ENCODE peak calls at places on chromosome 18, in ten cellular contexts. F is heart left ventricle, R is adrenal gland, O is endothelial cell of umbilical vein, Z is IMR-90, L is A549, K is testis, J is GM12891, E is Peyer's patch, N is K562. U is an unnamed sample.

GRCh38 chr18:77478619-77479018 is 229.0 kb downstream of the GALR1 start:
- DNase-seq in O (no peak), J (no peak), E (no peak), N (no peak), K (peak; percentile 34), Z (no peak), F (no peak), L (no peak), R (peak; percentile 41), U (no peak)

GRCh38 chr18:48410095-48410920 is 1.1 kb upstream of the ZBTB7C start:
- DNase-seq in E (peak; percentile 35), K (peak; percentile 96), J (peak; percentile 79), O (peak; percentile 84), N (peak; percentile 97), F (peak; percentile 96), Z (peak; percentile 72), R (peak; percentile 96), L (peak; percentile 80), U (peak; percentile 78)

GRCh38 chr18:39969813-39970494 is 1985.1 kb upstream of the PIK3C3 start:
- DNase-seq in F (no peak), J (no peak), E (no peak), K (no peak), N (no peak), Z (no peak), L (no peak), O (peak; percentile 97), R (no peak), U (no peak)

GRCh38 chr18:32759768-32760167 is 13.1 kb downstream of the KLHL14 start:
- DNase-seq in L (no peak), O (no peak), K (no peak), R (no peak), N (no peak), F (no peak), E (no peak), J (no peak), Z (no peak), U (no peak)

GRCh38 chr18:60838677-60839076 is 466.1 kb upstream of the MC4R start:
- DNase-seq in O (peak; percentile 94), J (no peak), L (no peak), K (no peak), R (no peak), Z (no peak), E (no peak), N (no peak), F (no peak), U (no peak)

GRCh38 chr18:12307251-12307736 is 747 bp upstream of the TUBB6 start:
- DNase-seq in E (no peak), R (peak; percentile 32), N (no peak), J (no peak), L (no peak), O (peak; percentile 74), K (peak; percentile 62), Z (peak; percentile 76), F (peak; percentile 75), U (no peak)

GRCh38 chr18:40152859-40153258 is 1802.2 kb upstream of the PIK3C3 start:
- DNase-seq in L (no peak), O (no peak), J (no peak), R (no peak), K (no peak), N (no peak), E (no peak), F (no peak), Z (no peak), U (no peak)

GRCh38 chr18:44781890-44782289 is 101.2 kb downstream of the SETBP1 start:
- DNase-seq in L (no peak), N (no peak), E (no peak), F (no peak), R (no peak), J (no peak), K (no peak), O (peak; percentile 48), Z (peak; percentile 28), U (no peak)

GRCh38 chr18:3455938-3456685 is 6.1 kb downstream of the TGIF1 start:
- DNase-seq in Z (peak; percentile 54), E (no peak), F (no peak), O (no peak), R (no peak), J (no peak), L (peak; percentile 68), K (no peak), N (no peak), U (no peak)

GRCh38 chr18:31931886-31932240 is 11.1 kb downstream of the TRAPPC8 start:
- DNase-seq in R (no peak), E (no peak), N (no peak), F (no peak), K (no peak), L (no peak), O (no peak), J (no peak), Z (no peak), U (no peak)

GRCh38 chr18:6963452-6964097 is 154.0 kb downstream of the LAMA1 start:
- DNase-seq in O (no peak), E (no peak), F (no peak), R (no peak), J (no peak), K (no peak), Z (no peak), L (no peak), N (no peak), U (no peak)

GRCh38 chr18:58862851-58863538 is 1.7 kb upstream of the ZNF532 start:
- DNase-seq in F (peak; percentile 68), N (no peak), E (peak; percentile 41), O (peak; percentile 55), K (peak; percentile 41), L (peak; percentile 45), Z (peak; percentile 62), R (peak; percentile 21), J (peak; percentile 49), U (peak; percentile 26)
- TF ChIP-seq POLR2A in F (no peak), N (no peak), E (no peak), O (no peak), K (no peak), L (no peak), Z (peak; percentile 46), R (no peak), J (no peak), U (no peak)

DNA sequence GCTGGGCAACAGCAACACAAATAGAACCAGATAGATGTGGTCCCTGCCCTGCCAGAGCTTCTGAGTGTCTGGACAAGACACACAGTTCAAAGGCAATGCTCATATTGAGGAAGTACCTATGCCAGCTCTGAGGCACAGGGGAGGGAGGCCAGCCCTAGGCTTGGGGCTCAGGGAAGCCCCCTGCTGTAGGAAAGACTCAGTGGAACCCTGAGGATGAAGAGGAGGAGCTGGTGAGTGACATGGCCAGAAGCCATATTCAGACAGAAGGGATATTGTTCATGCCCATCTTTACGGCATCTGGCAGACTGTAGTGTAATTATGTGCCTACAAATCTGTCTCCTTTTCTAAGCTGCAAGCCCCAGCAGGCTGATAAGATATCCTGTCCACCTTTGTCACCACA is 8.8 kb downstream of the SIGLEC15 start:
- DNase-seq in O (no peak), N (no peak), L (no peak), E (no peak), F (no peak), R (no peak), J (no peak), K (no peak), Z (no peak), U (no peak)
- TF ChIP-seq POLR2A in O (no peak), N (no peak), L (no peak), E (no peak), F (no peak), R (no peak), J (no peak), K (no peak), Z (no peak), U (no peak)

DNA sequence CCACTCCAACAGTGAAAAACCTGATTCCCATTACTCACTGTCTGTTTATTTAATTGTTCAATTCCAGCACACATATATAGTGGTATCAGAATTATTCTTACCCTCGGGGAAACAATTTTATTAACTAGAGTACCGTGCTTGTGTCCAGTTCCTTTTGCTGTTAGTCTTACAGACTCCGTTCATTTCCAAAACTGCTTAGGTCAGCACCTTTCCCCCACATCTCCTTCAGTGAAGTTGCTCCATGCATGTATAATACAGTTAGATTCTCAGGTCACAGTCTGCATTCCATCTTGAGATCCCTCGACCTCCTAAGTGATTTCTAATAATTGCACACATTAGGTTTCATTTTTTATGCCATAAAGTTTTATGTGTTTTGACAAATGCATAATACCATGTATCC is 56.3 kb upstream of the ZNF521 start:
- DNase-seq in N (no peak), R (no peak), E (no peak), F (no peak), L (no peak), J (no peak), Z (no peak), K (no peak), O (no peak), U (no peak)
- TF ChIP-seq POLR2A in N (no peak), R (no peak), E (no peak), F (no peak), L (no peak), J (no peak), Z (no peak), K (no peak), O (no peak), U (no peak)

GRCh38 chr18:74291771-74292540 is at the start of gene CYB5A:
- DNase-seq in L (peak; percentile 95), F (peak; percentile 99), K (peak; percentile 99), N (peak; percentile 84), E (peak; percentile 97), J (peak; percentile 92), O (peak; percentile 97), R (peak; percentile 97), Z (peak; percentile 93), U (no peak)
- TF ChIP-seq POLR2A in L (peak; percentile 68), F (peak; percentile 81), K (no peak), N (no peak), E (peak; percentile 72), J (no peak), O (no peak), R (peak; percentile 27), Z (no peak), U (no peak)

U was measured in H54.